ENCODE peak calls at places on chromosomes 11 and 22, in six cellular contexts. A, V, K, D, Y and O are unnamed samples.

GRCh38 chr11:7600205-7600775 is 73.0 kb downstream of the CYB5R2 start:
- DNase-seq in Y (no peak), D (no peak), V (no peak), K (peak), A (no peak), O (peak)

GRCh38 chr22:42288791-42289190 is 18.3 kb upstream of the TCF20 start:
- DNase-seq in A (no peak), K (no peak), Y (no peak), D (no peak), V (no peak), O (no peak)

GRCh38 chr22:45866398-45867117 is 110.4 kb downstream of the WNT7B start:
- DNase-seq in V (peak), K (no peak), D (no peak), Y (no peak), A (peak), O (no peak)

GRCh38 chr22:19187716-19188563 is 9.4 kb upstream of the SLC25A1 start:
- DNase-seq in Y (no peak), D (no peak), A (no peak), K (no peak), V (no peak), O (peak)

GRCh38 chr11:96622026-96622634 is 232.3 kb downstream of the JRKL start:
- DNase-seq in K (no peak), A (no peak), Y (no peak), D (no peak), V (no peak), O (no peak)

GRCh38 chr11:6565988-6566703 is 37.3 kb downstream of the RRP8 start:
- DNase-seq in D (no peak), K (no peak), A (no peak), V (no peak), Y (no peak), O (no peak)

GRCh38 chr11:61841636-61842332 is 13.7 kb downstream of the FADS2 start:
- DNase-seq in Y (no peak), A (no peak), K (no peak), D (no peak), V (no peak), O (no peak)

GRCh38 chr11:134908583-134908982 is 496.5 kb upstream of the B3GAT1 start:
- DNase-seq in A (no peak), Y (no peak), K (no peak), D (no peak), V (no peak), O (no peak)

GRCh38 chr11:94184861-94185260 is 56.2 kb downstream of the PANX1 start:
- DNase-seq in D (no peak), A (no peak), V (no peak), Y (no peak), K (peak), O (no peak)

GRCh38 chr22:38718414-38718813 is 12.7 kb downstream of the GTPBP1 start:
- DNase-seq in Y (no peak), V (peak), D (no peak), K (peak), A (peak), O (peak)

GRCh38 chr11:8567597-8568198 is 26.3 kb downstream of the STK33 start:
- DNase-seq in K (peak), A (no peak), Y (no peak), V (no peak), D (no peak), O (no peak)

GRCh38 chr11:13249992-13250391 is 27.6 kb upstream of the BMAL1 start:
- DNase-seq in V (peak), K (peak), A (peak), D (no peak), Y (peak), O (peak)

GRCh38 chr22:33000342-33001280 is 57.6 kb downstream of the SYN3 start:
- DNase-seq in Y (no peak), K (peak), A (peak), V (peak), D (peak), O (peak)

GRCh38 chr11:827861-828167 is at the start of gene CRACR2B:
- DNase-seq in K (no peak), Y (peak), D (no peak), V (no peak), A (no peak), O (no peak)

GRCh38 chr22:38086001-38086845 is 2.2 kb upstream of the SLC16A8 start:
- DNase-seq in D (no peak), A (peak), V (no peak), K (no peak), Y (no peak), O (peak)

DNA sequence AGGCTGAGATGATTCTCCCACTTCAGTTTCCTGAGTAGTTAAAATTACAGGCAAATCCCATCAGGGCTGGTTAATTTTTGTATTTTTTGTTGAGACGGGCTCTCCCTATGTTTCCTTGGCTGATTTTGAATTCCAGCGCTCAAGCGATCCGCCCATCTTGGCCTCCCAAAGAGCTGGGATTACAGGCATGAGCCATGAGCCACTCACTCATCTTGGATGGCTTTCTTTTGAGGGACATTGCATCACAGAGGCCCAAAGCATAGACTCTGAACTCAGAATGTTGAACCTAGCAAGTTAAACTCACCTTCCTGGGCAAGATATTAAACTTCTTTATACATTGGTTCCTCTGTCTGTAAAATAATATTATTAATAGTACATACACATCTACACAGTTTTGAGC is 762 bp upstream of the CARD16 start:
- DNase-seq in Y (no peak), K (peak), V (no peak), D (no peak), A (no peak), O (no peak)
- TF ChIP-seq EZH2phosphoT487 in Y (no peak), K (no peak), V (no peak), D (no peak), A (no peak), O (no peak)

GRCh38 chr22:31492151-31492550 is 2.5 kb upstream of the EIF4ENIF1 start:
- DNase-seq in K (no peak), D (no peak), V (no peak), A (no peak), Y (no peak), O (no peak)

GRCh38 chr22:31489632-31490495 is at the start of gene EIF4ENIF1:
- DNase-seq in K (peak), V (peak), D (peak), Y (peak), A (peak), O (peak)

GRCh38 chr22:31488988-31489617 is 539 bp downstream of the EIF4ENIF1 start:
- DNase-seq in K (peak), Y (peak), V (peak), A (peak), D (peak), O (peak)

GRCh38 chr22:31491218-31491962 is 1.7 kb upstream of the EIF4ENIF1 start:
- DNase-seq in A (peak), Y (no peak), D (no peak), K (no peak), V (peak), O (no peak)

DNA sequence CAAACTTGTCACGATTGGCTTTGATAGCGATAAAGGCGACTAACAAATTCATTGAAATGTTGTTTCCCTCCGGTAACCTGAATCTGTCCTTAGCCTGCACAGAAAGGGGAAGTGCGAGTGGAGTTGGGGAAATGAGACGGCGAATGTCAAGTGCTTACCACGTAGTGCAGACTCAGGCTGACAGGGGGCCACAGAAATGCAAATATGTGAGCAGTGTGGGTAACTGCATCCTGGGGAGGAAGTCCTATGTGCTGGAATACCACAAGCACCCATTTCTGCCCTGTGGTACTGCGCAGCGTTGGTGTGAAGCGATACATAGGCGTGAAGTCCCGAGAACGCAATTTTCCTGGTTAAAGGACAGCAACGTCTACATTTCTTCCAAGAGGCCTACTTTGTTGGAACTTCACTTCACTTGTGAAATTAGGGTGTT is 869 bp upstream of the EIF4ENIF1 start:
- DNase-seq in Y (peak), D (peak), K (peak), V (peak), A (peak), O (peak)
- H2AFZ ChIP-seq in Y (peak), D (peak), K (peak), V (no peak), A (peak), O (peak)

GRCh38 chr11:2625183-2625582 is 74.6 kb downstream of the KCNQ1OT1 start:
- DNase-seq in Y (no peak), A (no peak), K (no peak), V (no peak), D (no peak), O (no peak)

GRCh38 chr11:2631161-2631560 is 68.6 kb downstream of the KCNQ1OT1 start:
- DNase-seq in K (no peak), Y (no peak), V (no peak), D (no peak), A (no peak), O (no peak)

GRCh38 chr11:2630679-2631078 is 69.1 kb downstream of the KCNQ1OT1 start:
- DNase-seq in D (no peak), V (no peak), K (no peak), Y (no peak), A (no peak), O (no peak)
- TF ChIP-seq EZH2phosphoT487 in D (no peak), V (no peak), K (no peak), Y (no peak), A (no peak), O (no peak)

DNA sequence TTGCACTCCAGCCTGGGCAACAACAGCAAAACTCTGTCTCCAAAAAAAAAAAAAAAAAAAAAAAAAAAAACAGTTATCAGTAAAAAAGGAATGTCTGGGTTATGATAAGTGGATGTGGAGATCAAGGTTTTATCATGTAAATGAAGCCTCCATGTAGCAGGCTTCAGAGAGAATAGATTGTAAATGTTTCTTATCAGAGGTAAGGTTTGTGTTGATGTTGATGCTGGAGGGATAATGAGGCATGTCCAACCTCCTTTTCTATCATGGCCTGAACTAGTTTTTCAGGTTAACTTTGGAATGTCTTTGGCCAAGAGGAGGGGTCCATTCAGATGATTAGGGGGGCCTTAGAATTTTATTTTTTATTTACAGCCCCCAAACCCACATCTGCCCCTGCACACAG is 35.4 kb upstream of the TREH start:
- DNase-seq in K (no peak), Y (no peak), A (no peak), V (no peak), D (no peak), O (no peak)
- H2AFZ ChIP-seq in K (no peak), Y (no peak), A (no peak), V (no peak), D (no peak), O (no peak)

DNA sequence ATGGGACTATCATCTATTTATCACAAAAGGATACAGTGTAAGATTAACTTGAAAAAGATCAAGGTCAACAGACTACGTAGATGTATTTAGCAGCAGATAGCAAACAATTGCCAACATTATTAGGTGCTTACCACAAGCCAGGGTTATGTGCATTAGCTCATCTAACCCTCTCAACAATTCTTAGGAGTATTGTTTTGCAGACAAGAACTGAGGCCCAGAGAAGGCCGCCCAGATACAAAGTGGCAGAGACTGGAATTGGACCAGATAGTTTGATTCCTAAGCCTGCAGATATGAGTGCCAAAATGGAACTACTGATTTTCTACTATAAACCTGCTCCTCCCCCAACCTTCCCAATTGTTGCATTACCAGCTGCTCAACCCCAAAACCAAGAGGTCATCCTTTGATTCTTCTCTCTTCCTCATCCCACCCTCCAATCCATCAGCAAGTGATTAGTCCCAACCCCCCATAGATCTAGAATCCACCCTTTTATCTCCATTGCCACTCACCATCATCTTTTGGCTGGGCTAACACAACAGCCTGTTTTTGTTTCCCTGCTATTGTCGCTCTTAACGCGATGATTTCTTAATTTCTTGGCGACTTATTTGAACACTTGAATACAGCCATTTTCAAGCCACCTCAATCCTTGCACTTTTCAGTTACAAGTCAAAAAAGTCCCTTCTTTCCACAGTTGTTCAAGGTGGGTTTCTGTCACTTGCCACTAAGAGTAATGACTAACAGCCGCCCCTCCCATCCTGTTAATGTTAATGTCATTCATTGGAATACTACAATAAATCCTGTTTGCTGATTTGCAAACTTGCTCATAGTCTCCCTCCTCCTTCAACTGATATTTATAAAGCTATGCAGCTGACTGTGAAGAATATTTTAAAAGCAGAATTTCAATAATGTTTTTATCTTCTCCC is 2.7 kb downstream of the TMEM123 start:
- DNase-seq in V (peak), K (no peak), Y (no peak), A (no peak), D (no peak), O (no peak)
- TF ChIP-seq EZH2phosphoT487 in V (no peak), K (no peak), Y (no peak), A (no peak), D (no peak), O (no peak)

GRCh38 chr11:125494987-125495725 is 909 bp downstream of the FEZ1 start:
- DNase-seq in K (peak), D (no peak), V (peak), Y (no peak), A (peak), O (no peak)
- H2AFZ ChIP-seq in K (peak), D (no peak), V (peak), Y (no peak), A (peak), O (peak)

DNA sequence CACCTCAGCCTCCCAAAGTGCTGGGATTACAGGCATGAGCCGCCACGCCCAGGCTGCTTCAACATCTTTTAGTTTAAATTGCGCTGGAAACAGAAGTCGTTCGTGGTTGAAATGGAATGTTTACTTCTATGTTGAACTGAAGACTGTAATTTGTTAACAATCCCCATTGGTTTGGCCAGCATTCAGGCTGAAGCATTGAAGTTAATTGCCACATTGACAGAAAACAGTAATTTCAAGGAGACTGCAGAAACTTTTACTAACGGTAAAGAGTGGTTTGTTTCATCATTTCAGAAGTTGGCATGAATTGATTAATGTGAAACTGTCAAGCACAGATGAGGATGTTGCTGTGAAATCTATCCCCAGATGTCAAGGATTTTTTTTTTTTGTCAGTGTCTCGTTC is 14.2 kb downstream of the AP5B1 start:
- DNase-seq in D (no peak), A (no peak), K (peak), Y (no peak), V (no peak), O (peak)
- TF ChIP-seq EZH2phosphoT487 in D (no peak), A (no peak), K (no peak), Y (no peak), V (no peak), O (no peak)